ENCODE peak calls at places on chromosomes 6 and 20, in six cellular contexts. One of them, this sample, is unnamed.
A peak's percentile ranks its signal among the peaks of the same experiment; 100 is the strongest.

GRCh38 chr20:33915726-33916331 is 77.9 kb upstream of the RALY start:
- DNase-seq in IMR-90: no peak
- DNase-seq in cardiac muscle cell: no peak
- DNase-seq in GM12878: no peak
- DNase-seq in stomach: peak; percentile 52
- DNase-seq in left ventricle myocardium inferior: peak; percentile 18
- DNase-seq in this sample: peak; percentile 70

GRCh38 chr6:134363323-134364039 is 45.6 kb upstream of the SGK1 start:
- DNase-seq in GM12878: no peak
- DNase-seq in stomach: no peak
- DNase-seq in left ventricle myocardium inferior: no peak
- DNase-seq in IMR-90: peak; percentile 91
- DNase-seq in cardiac muscle cell: no peak
- DNase-seq in this sample: no peak

GRCh38 chr6:53659458-53659857 is 6.1 kb downstream of the KLHL31 start:
- DNase-seq in IMR-90: no peak
- DNase-seq in cardiac muscle cell: no peak
- DNase-seq in stomach: no peak
- DNase-seq in left ventricle myocardium inferior: no peak
- DNase-seq in GM12878: no peak
- DNase-seq in this sample: no peak

GRCh38 chr6:47633141-47633540 is 65.2 kb upstream of the ADGRF4 start:
- DNase-seq in cardiac muscle cell: peak; percentile 20
- DNase-seq in GM12878: no peak
- DNase-seq in IMR-90: no peak
- DNase-seq in left ventricle myocardium inferior: no peak
- DNase-seq in stomach: no peak
- DNase-seq in this sample: no peak

GRCh38 chr6:87237804-87238203 is 82.4 kb downstream of the ZNF292 start:
- DNase-seq in left ventricle myocardium inferior: no peak
- DNase-seq in GM12878: no peak
- DNase-seq in cardiac muscle cell: peak; percentile 38
- DNase-seq in IMR-90: peak; percentile 45
- DNase-seq in stomach: no peak
- DNase-seq in this sample: no peak

GRCh38 chr6:147040521-147040920 is 163.7 kb upstream of the STXBP5 start:
- DNase-seq in GM12878: no peak
- DNase-seq in left ventricle myocardium inferior: no peak
- DNase-seq in cardiac muscle cell: no peak
- DNase-seq in stomach: no peak
- DNase-seq in IMR-90: no peak
- DNase-seq in this sample: no peak

GRCh38 chr6:14765106-14765505 is 480.8 kb upstream of the JARID2 start:
- DNase-seq in cardiac muscle cell: peak; percentile 13
- DNase-seq in GM12878: no peak
- DNase-seq in stomach: no peak
- DNase-seq in left ventricle myocardium inferior: no peak
- DNase-seq in IMR-90: peak; percentile 44
- DNase-seq in this sample: no peak

GRCh38 chr6:56279346-56280080 is 32.1 kb upstream of the COL21A1 start:
- DNase-seq in GM12878: no peak
- DNase-seq in left ventricle myocardium inferior: no peak
- DNase-seq in IMR-90: no peak
- DNase-seq in stomach: no peak
- DNase-seq in cardiac muscle cell: peak; percentile 13
- DNase-seq in this sample: no peak

GRCh38 chr6:110671447-110671846 is 143.8 kb downstream of the CDK19 start:
- DNase-seq in cardiac muscle cell: no peak
- DNase-seq in stomach: no peak
- DNase-seq in left ventricle myocardium inferior: no peak
- DNase-seq in IMR-90: no peak
- DNase-seq in GM12878: no peak
- DNase-seq in this sample: no peak

GRCh38 chr20:22074635-22075034 is 369.2 kb downstream of the PAX1 start:
- DNase-seq in GM12878: no peak
- DNase-seq in left ventricle myocardium inferior: no peak
- DNase-seq in cardiac muscle cell: no peak
- DNase-seq in stomach: no peak
- DNase-seq in IMR-90: no peak
- DNase-seq in this sample: no peak

GRCh38 chr6:109124219-109124618 is 28.9 kb downstream of the CEP57L1 start:
- DNase-seq in cardiac muscle cell: no peak
- DNase-seq in stomach: no peak
- DNase-seq in IMR-90: no peak
- DNase-seq in GM12878: no peak
- DNase-seq in left ventricle myocardium inferior: no peak
- DNase-seq in this sample: no peak

GRCh38 chr6:135280375-135281136 is 99.4 kb downstream of the MYB start:
- DNase-seq in IMR-90: peak; percentile 70
- DNase-seq in stomach: no peak
- DNase-seq in left ventricle myocardium inferior: no peak
- DNase-seq in cardiac muscle cell: peak; percentile 82
- DNase-seq in GM12878: no peak
- DNase-seq in this sample: no peak

GRCh38 chr20:63588641-63589041 is 14.6 kb upstream of the HELZ2 start:
- DNase-seq in stomach: no peak
- DNase-seq in IMR-90: no peak
- DNase-seq in GM12878: no peak
- DNase-seq in cardiac muscle cell: no peak
- DNase-seq in left ventricle myocardium inferior: no peak
- DNase-seq in this sample: no peak

GRCh38 chr6:73176057-73176456 is 49.2 kb downstream of the KHDC1L start:
- DNase-seq in cardiac muscle cell: no peak
- DNase-seq in left ventricle myocardium inferior: no peak
- DNase-seq in stomach: no peak
- DNase-seq in GM12878: no peak
- DNase-seq in IMR-90: no peak
- DNase-seq in this sample: no peak

GRCh38 chr6:73180718-73181619 is 44.3 kb downstream of the KHDC1L start:
- DNase-seq in stomach: no peak
- DNase-seq in cardiac muscle cell: peak; percentile 84
- DNase-seq in IMR-90: peak; percentile 84
- DNase-seq in GM12878: peak; percentile 53
- DNase-seq in left ventricle myocardium inferior: no peak
- DNase-seq in this sample: no peak

GRCh38 chr6:73180076-73180717 is 45.1 kb downstream of the KHDC1L start:
- DNase-seq in cardiac muscle cell: no peak
- DNase-seq in stomach: no peak
- DNase-seq in GM12878: no peak
- DNase-seq in IMR-90: peak; percentile 25
- DNase-seq in left ventricle myocardium inferior: no peak
- DNase-seq in this sample: no peak

GRCh38 chr6:73182021-73182607 is 43.2 kb downstream of the KHDC1L start:
- DNase-seq in cardiac muscle cell: no peak
- DNase-seq in left ventricle myocardium inferior: no peak
- DNase-seq in IMR-90: peak; percentile 9
- DNase-seq in GM12878: no peak
- DNase-seq in stomach: no peak
- DNase-seq in this sample: no peak

DNA sequence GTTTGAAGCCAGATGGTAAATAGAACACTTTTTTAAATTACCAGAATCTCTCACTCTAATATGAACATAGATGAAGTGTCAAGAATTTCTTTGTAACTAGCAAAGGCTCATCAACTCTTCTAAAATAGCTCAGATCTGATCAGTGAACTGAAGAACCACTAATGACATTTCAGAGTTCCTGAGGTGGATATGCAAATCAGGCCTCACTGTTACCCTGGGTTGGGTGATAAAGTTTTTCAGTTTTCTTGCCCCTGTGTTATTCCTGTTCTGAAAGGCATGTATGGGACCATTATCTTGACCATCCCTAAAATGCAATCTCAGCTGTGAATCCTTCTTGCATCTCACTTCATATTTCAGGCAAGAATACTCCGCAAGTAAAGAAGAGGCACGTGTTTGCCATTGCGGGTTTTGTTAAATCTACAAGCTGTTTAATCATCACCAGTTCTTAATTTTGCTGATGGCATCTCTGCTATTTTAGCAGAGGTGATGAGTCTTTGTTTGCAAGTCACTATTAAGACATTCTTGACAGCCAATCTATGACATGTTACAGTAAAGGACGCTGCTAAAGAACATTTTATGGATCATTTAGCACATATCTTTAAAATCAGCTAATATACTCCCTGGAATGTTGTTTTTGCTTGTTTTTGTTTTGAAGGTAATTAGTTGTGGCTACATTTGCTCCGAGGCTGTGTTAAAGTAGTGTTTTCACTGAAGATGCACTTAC is 47.9 kb downstream of the KHDC1L start:
- DNase-seq in stomach: no peak
- DNase-seq in GM12878: peak; percentile 33
- DNase-seq in left ventricle myocardium inferior: no peak
- DNase-seq in IMR-90: no peak
- DNase-seq in cardiac muscle cell: no peak
- DNase-seq in this sample: no peak
- TF ChIP-seq CTCF in stomach: no peak
- TF ChIP-seq CTCF in GM12878: no peak
- TF ChIP-seq CTCF in left ventricle myocardium inferior: no peak
- TF ChIP-seq CTCF in IMR-90: no peak
- TF ChIP-seq CTCF in cardiac muscle cell: no peak
- TF ChIP-seq CTCF in this sample: no peak

DNA sequence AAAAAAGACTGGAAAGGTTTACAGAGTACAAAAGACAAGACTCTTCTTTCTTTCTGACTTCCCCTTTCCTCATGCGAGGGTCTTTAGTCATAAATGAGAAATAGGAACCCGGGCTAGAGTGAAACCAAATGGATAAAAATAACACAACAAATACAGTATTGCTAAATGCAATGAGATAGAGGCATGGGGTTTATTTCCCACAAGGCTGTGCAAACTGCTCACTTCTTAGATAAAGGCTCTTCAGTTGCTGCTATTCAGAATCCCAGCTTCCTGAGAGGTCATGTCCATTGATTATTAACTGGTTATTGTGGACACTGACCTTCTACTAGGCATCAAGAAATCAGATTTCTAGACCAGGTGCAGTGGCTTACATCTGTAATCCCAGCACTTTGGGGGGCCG is 13.5 kb upstream of the GHRH start:
- DNase-seq in stomach: no peak
- DNase-seq in GM12878: no peak
- DNase-seq in IMR-90: no peak
- DNase-seq in cardiac muscle cell: no peak
- DNase-seq in left ventricle myocardium inferior: no peak
- DNase-seq in this sample: no peak
- H3K27me3 ChIP-seq in stomach: no peaks in the 10 kb centered on the region
- H3K27me3 ChIP-seq in GM12878: no peaks in the 10 kb centered on the region
- H3K27me3 ChIP-seq in IMR-90: no peaks in the 10 kb centered on the region
- H3K27me3 ChIP-seq in cardiac muscle cell: no peaks in the 10 kb centered on the region
- H3K27me3 ChIP-seq in left ventricle myocardium inferior: no peaks in the 10 kb centered on the region
- H3K27me3 ChIP-seq in this sample: no peaks in the 10 kb centered on the region

DNA sequence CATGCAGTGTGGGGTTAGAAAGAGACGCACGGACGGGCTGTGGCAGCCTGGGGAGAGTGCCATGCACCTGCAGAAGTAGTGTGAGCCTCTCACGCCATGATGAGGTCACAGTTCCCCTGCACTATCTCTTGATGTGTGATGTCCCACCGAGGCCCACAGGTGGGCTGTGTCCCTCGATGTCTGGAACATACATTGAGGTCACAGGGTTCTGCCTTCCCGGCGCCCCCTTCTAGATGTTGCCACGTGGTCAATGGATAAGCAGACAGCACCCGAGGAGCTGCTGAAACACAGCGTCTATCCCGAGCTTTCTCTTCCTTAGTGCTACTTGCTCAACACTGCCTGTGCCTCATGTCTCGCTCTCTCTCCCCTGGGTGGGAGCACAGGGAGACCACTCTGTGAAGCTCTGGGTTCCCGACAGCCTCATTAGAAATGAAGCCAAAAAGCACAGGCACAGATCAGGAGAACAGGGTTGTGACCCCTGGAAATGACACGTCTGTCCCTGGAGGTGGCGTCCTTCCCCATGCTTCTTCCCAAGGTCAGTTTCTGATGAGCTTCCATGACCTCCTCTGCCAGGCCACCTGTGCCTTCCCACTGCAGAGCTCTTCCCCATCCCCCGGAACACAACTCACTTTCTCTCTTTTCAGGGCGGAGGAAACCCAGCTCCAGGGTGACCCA is 85.6 kb upstream of the RPS6KA2 start:
- DNase-seq in cardiac muscle cell: no peak
- DNase-seq in left ventricle myocardium inferior: no peak
- DNase-seq in GM12878: no peak
- DNase-seq in stomach: no peak
- DNase-seq in IMR-90: no peak
- DNase-seq in this sample: no peak
- TF ChIP-seq CTCF in cardiac muscle cell: no peak
- TF ChIP-seq CTCF in left ventricle myocardium inferior: no peak
- TF ChIP-seq CTCF in GM12878: no peak
- TF ChIP-seq CTCF in stomach: no peak
- TF ChIP-seq CTCF in IMR-90: no peak
- TF ChIP-seq CTCF in this sample: no peak

DNA sequence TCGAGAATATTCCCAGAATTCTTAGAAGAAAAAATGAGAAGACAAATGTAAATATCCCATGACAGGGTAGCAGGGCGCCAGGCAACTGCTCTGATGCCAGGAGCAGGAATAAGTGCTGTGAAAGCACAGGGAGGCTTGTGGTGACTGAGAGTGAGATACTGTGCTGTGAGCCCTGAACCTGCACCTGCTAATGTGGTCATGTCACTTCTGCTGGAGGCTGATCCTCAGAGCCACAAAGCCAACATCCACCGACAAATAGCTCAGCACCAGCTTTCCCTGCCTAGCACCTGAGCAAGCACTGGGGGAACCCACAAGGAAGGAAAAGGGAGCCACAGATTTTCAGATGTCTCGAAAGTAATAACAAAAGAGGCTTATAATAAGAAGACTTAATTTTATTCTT is 368.5 kb upstream of the CDH4 start:
- DNase-seq in cardiac muscle cell: no peak
- DNase-seq in GM12878: no peak
- DNase-seq in IMR-90: no peak
- DNase-seq in stomach: no peak
- DNase-seq in left ventricle myocardium inferior: no peak
- DNase-seq in this sample: no peak
- H3K27me3 ChIP-seq in cardiac muscle cell: no peaks in the 10 kb centered on the region
- H3K27me3 ChIP-seq in GM12878: no peaks in the 10 kb centered on the region
- H3K27me3 ChIP-seq in IMR-90: no peaks in the 10 kb centered on the region
- H3K27me3 ChIP-seq in stomach: no peaks in the 10 kb centered on the region
- H3K27me3 ChIP-seq in left ventricle myocardium inferior: peaks cover 42% of the 10 kb centered on the region
- H3K27me3 ChIP-seq in this sample: peaks cover 3% of the 10 kb centered on the region

GRCh38 chr6:30364591-30364990 is 19.6 kb downstream of the RPP21 start:
- DNase-seq in left ventricle myocardium inferior: no peak
- DNase-seq in stomach: no peak
- DNase-seq in cardiac muscle cell: no peak
- DNase-seq in GM12878: no peak
- DNase-seq in IMR-90: no peak
- DNase-seq in this sample: no peak
- TF ChIP-seq CTCF in left ventricle myocardium inferior: no peak
- TF ChIP-seq CTCF in stomach: no peak
- TF ChIP-seq CTCF in cardiac muscle cell: no peak
- TF ChIP-seq CTCF in GM12878: no peak
- TF ChIP-seq CTCF in IMR-90: no peak
- TF ChIP-seq CTCF in this sample: no peak

This sample was measured in upper lobe of right lung.